ENCODE peak calls at places on chromosomes 6 and 20, in four cellular contexts. F is endothelial cell; W is naive thymus-derived CD4-positive, alpha-beta T cell; J is colonic mucosa. Z is an unnamed sample.

GRCh38 chr20:833450-834150 is at the start of gene FAM110A:
- DNase-seq in W (peak), J (peak), F (peak), Z (peak)

GRCh38 chr6:163828038-163828790 is 413.7 kb downstream of the QKI start:
- DNase-seq in J (no peak), W (no peak), F (no peak), Z (no peak)

GRCh38 chr20:32628960-32629530 is 43.9 kb upstream of the NOL4L start:
- DNase-seq in W (no peak), J (no peak), F (no peak), Z (no peak)

GRCh38 chr20:51360451-51361230 is 181.9 kb downstream of the NFATC2 start:
- DNase-seq in W (no peak), F (no peak), J (no peak), Z (peak)

GRCh38 chr6:129141499-129141898 is 258.6 kb downstream of the LAMA2 start:
- DNase-seq in W (no peak), F (no peak), J (no peak), Z (no peak)

GRCh38 chr20:48817367-48818030 is 10.3 kb downstream of the PREX1 start:
- DNase-seq in W (no peak), J (no peak), F (no peak), Z (no peak)

GRCh38 chr6:47655719-47656595 is 42.4 kb upstream of the ADGRF4 start:
- DNase-seq in J (peak), F (no peak), W (no peak), Z (peak)

GRCh38 chr6:9539231-9539755 is 875.6 kb downstream of the TFAP2A start:
- DNase-seq in J (no peak), W (no peak), F (no peak), Z (no peak)

GRCh38 chr6:30955367-30956042 is 14.7 kb downstream of the MUCL3 start:
- DNase-seq in W (peak), J (peak), F (peak), Z (peak)

GRCh38 chr6:31814677-31815024 is 432 bp downstream of the HSPA1L start:
- DNase-seq in W (peak), F (peak), J (peak), Z (no peak)

GRCh38 chr6:73657201-73657600 is 3.4 kb upstream of the SLC17A5 start:
- DNase-seq in J (no peak), W (no peak), F (no peak), Z (no peak)

GRCh38 chr6:20800229-20800628 is 266.0 kb downstream of the CDKAL1 start:
- DNase-seq in F (no peak), J (no peak), W (no peak), Z (peak)

GRCh38 chr20:31860431-31861345 is 9.6 kb downstream of the DUSP15 start:
- DNase-seq in F (no peak), J (no peak), W (no peak), Z (peak)

GRCh38 chr6:30231067-30231466 is 17.9 kb upstream of the TRIM26 start:
- DNase-seq in J (no peak), W (no peak), F (no peak), Z (no peak)

GRCh38 chr20:33914871-33915270 is 78.8 kb upstream of the RALY start:
- DNase-seq in J (no peak), F (no peak), W (peak), Z (no peak)

GRCh38 chr6:125586074-125586473 is 163.4 kb upstream of the HEY2 start:
- DNase-seq in F (no peak), J (no peak), W (no peak), Z (no peak)

GRCh38 chr6:78799682-78800081 is 67.7 kb upstream of the IRAK1BP1 start:
- DNase-seq in F (no peak), J (no peak), W (no peak), Z (no peak)

GRCh38 chr6:135905604-135906300 is 54.3 kb downstream of the PDE7B start:
- DNase-seq in J (no peak), F (no peak), W (no peak), Z (no peak)

GRCh38 chr20:11912013-11912663 is 5.6 kb upstream of the BTBD3 start:
- DNase-seq in J (no peak), F (peak), W (no peak), Z (peak)

GRCh38 chr6:53109612-53110011 is 39.0 kb downstream of the GCM1 start:
- DNase-seq in W (no peak), J (no peak), F (no peak), Z (no peak)

GRCh38 chr20:33188421-33188820 is 20.5 kb downstream of the BPIFA2 start:
- DNase-seq in J (no peak), F (no peak), W (no peak), Z (no peak)

GRCh38 chr6:98836962-98837944 is 2.9 kb downstream of the POU3F2 start:
- DNase-seq in W (no peak), J (no peak), F (no peak), Z (no peak)

GRCh38 chr6:9927271-9927670 is 487.6 kb downstream of the TFAP2A start:
- DNase-seq in F (no peak), W (no peak), J (no peak), Z (peak)

GRCh38 chr6:159250633-159251032 is 81.4 kb downstream of the FNDC1 start:
- DNase-seq in W (no peak), F (no peak), J (no peak), Z (no peak)

GRCh38 chr6:46015119-46015968 is at the start of gene CLIC5:
- DNase-seq in J (peak), F (peak), W (no peak), Z (peak)

GRCh38 chr6:110338820-110339470 is 19.2 kb downstream of the METTL24 start:
- DNase-seq in F (no peak), J (no peak), W (no peak), Z (no peak)

GRCh38 chr20:2417142-2417541 is 36.4 kb downstream of the TGM6 start:
- DNase-seq in W (no peak), F (no peak), J (no peak), Z (no peak)

GRCh38 chr6:41527721-41528408 is 18.3 kb upstream of the FOXP4 start:
- DNase-seq in F (no peak), W (no peak), J (peak), Z (peak)

GRCh38 chr6:169028343-169028742 is 225.3 kb downstream of the THBS2 start:
- DNase-seq in J (no peak), W (no peak), F (no peak), Z (no peak)